ENCODE peak calls at places on chromosomes 16 and 17, in nine cellular contexts. I is adrenal gland, Y is A549, A is progenitor cell of endocrine pancreas, J is B cell, L is heart left ventricle, R is brain microvascular endothelial cell, T is AG04450, W is ovary. S is an unnamed sample.

GRCh38 chr17:42276609-42277341 is 584 bp upstream of the STAT5B start:
- DNase-seq in T (peak), Y (peak), J (no peak), I (peak), A (peak), R (peak), L (peak), W (peak), S (no peak)

GRCh38 chr16:55042556-55043432 is 112.1 kb downstream of the IRX5 start:
- DNase-seq in A (no peak), T (no peak), W (no peak), J (no peak), R (no peak), I (no peak), L (no peak), Y (no peak), S (no peak)

GRCh38 chr17:29379084-29379811 is 10.9 kb upstream of the TAOK1 start:
- DNase-seq in I (no peak), J (no peak), Y (no peak), T (no peak), L (no peak), W (no peak), A (no peak), R (no peak), S (no peak)

GRCh38 chr17:5877948-5878347 is 192.2 kb upstream of the WSCD1 start:
- DNase-seq in Y (no peak), T (no peak), R (no peak), L (peak), J (no peak), W (no peak), A (no peak), I (peak), S (no peak)

GRCh38 chr17:66441012-66441703 is 138.7 kb downstream of the PRKCA start:
- DNase-seq in W (no peak), Y (no peak), L (no peak), R (no peak), I (no peak), A (no peak), J (peak), T (no peak), S (peak)

GRCh38 chr16:67157892-67158635 is 1.6 kb downstream of the TRADD start:
- DNase-seq in A (no peak), T (no peak), R (no peak), L (no peak), W (no peak), I (no peak), Y (no peak), J (no peak), S (peak)

GRCh38 chr17:42287305-42288077 is 807 bp upstream of the STAT5A start:
- DNase-seq in Y (no peak), L (peak), J (peak), I (peak), W (peak), R (no peak), A (no peak), T (no peak), S (no peak)

GRCh38 chr17:78719630-78720298 is 62.3 kb downstream of the CYTH1 start:
- DNase-seq in Y (no peak), A (no peak), L (no peak), W (no peak), J (no peak), T (no peak), I (no peak), R (no peak), S (no peak)

GRCh38 chr17:51121620-51122472 is 1.2 kb upstream of the SPAG9 start:
- DNase-seq in A (peak), W (peak), T (peak), R (peak), Y (peak), J (peak), I (peak), L (peak), S (peak)

GRCh38 chr16:49855280-49855821 is 561 bp downstream of the ZNF423 start:
- DNase-seq in W (peak), J (peak), L (peak), A (peak), I (peak), R (peak), T (peak), Y (peak), S (peak)

GRCh38 chr16:23670137-23670776 is 8.4 kb upstream of the PLK1 start:
- DNase-seq in T (peak), L (no peak), J (peak), A (no peak), Y (no peak), W (no peak), I (no peak), R (peak), S (no peak)

GRCh38 chr17:32265192-32265895 is at the start of gene RHBDL3:
- DNase-seq in L (peak), R (no peak), W (peak), J (peak), I (peak), T (no peak), Y (no peak), A (no peak), S (peak)

GRCh38 chr17:50634915-50635719 is 436 bp downstream of the ABCC3 start:
- DNase-seq in W (no peak), J (no peak), T (no peak), I (no peak), Y (no peak), L (no peak), R (no peak), A (no peak), S (no peak)

GRCh38 chr16:88633684-88634140 is 4.7 kb upstream of the IL17C start:
- DNase-seq in Y (peak), W (no peak), I (no peak), T (no peak), A (no peak), J (no peak), R (peak), L (no peak), S (peak)
- TF ChIP-seq CTCF in Y (no peak), W (no peak), I (no peak), T (peak), A (no peak), J (no peak), R (peak), L (no peak), S (peak)

DNA sequence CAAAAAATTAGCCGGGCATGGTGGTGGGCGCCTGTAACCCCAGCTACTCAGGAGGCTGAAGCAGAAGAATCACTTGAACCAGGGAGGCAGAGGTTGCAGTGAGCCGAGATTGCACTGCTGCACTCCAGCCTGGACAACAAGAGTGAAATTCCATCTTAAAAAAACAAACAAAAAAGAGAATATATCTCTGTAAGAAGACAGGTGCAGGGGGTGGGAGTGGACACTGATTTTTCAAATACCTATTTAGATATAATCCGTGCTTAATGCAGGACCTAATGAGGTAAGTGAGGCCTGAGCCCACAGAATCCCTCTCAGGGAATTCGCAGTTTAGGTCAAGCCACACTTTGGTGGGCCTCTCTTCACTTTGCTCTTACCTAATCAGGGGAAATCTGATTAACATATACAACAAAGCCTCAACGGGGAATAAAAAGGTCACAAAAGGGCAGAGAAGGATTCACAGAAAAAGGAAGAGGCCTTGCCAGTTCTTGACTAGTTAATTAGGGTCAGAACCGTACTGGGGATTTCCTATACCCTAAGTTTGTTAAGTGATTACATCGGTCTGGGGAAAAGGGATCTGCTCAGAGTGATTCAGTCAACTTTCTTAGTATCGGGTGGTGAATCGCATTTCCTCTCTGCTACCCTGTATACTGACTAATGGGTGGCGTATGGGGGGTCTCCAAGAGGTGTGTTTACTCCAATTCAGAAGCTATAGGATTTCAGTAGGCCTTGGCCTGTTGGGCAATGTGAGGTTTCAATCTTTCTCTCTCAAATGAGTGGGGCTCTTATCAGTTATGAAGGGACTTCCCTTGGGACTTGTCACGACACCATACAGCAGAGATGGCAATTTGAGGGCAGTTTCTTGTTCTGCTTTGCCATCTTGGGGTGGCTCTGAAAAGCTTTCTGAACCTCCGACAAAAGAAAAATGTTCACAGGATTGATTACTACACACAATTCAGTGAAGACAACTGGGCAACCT is 1.9 kb upstream of the NFAT5 start:
- DNase-seq in W (no peak), R (peak), T (no peak), Y (peak), A (no peak), L (no peak), J (peak), I (no peak), S (peak)
- TF ChIP-seq CTCF in W (no peak), R (no peak), T (no peak), Y (no peak), A (no peak), L (no peak), J (no peak), I (no peak), S (no peak)

DNA sequence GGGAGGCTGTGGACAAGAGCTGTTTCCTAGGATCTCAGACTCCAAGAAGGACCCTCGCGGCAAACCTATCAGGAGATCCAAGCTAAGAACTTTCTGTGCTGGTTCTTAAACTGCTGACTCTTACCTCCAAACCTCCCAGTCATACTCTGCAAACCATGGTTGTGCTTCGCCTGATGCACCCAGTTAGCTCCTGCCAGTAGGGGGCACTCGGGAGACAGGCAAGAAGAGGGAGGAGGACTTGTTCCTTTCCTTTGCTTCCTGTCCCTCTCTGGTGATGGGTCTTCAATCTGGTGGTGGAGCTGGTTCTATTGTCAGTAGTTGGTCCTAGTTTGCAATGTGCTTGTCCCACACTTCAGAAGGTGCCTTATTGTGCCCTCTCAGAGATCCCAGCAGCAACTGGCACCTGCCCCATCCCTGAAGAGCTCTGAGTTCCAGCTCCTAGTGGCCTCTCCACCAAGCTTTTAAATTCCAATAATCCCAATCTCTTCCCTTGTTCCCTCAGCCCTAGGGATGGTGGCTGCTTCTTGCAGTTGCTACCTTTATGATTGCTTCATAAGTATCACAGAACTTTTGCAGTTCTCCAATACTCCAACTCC is 113.5 kb upstream of the RPL38 start:
- DNase-seq in T (no peak), Y (peak), W (no peak), J (peak), I (peak), A (peak), L (no peak), R (peak), S (peak)
- TF ChIP-seq CTCF in T (peak), Y (peak), W (no peak), J (peak), I (peak), A (peak), L (no peak), R (peak), S (peak)

DNA sequence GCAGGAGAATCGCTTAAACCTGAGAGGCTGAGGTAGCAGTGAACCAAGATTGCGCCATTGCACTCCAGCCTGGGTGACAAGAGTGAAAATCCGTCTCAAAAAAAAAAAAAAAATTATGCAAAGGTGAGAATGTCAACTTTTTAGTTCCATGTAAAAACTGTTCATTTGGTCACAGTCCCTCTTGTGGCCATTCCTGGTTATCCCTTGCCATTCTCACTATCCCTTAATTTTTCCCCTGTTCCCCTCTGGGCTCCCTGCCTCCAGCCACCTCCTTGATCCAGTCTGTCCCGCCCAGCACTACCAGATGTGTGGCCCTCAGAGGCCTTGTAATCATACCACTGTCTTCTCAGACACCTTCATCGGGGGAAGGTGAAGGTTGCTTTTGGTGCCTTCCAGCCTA is 23.4 kb downstream of the DCAF7 start:
- DNase-seq in T (no peak), R (no peak), Y (peak), W (no peak), A (no peak), L (no peak), J (no peak), I (no peak), S (no peak)
- TF ChIP-seq CTCF in T (peak), R (peak), Y (peak), W (no peak), A (peak), L (no peak), J (no peak), I (peak), S (peak)

GRCh38 chr17:76363107-76363801 is 9.5 kb upstream of the PRPSAP1 start:
- DNase-seq in J (no peak), R (no peak), I (no peak), A (no peak), L (no peak), W (no peak), Y (no peak), T (no peak), S (no peak)

GRCh38 chr17:76367647-76368046 is 13.9 kb upstream of the PRPSAP1 start:
- DNase-seq in T (no peak), W (no peak), L (no peak), J (no peak), A (no peak), Y (no peak), R (no peak), I (no peak), S (no peak)

GRCh38 chr17:76366247-76366646 is 12.5 kb upstream of the PRPSAP1 start:
- DNase-seq in R (no peak), T (no peak), A (no peak), W (no peak), Y (no peak), L (no peak), I (no peak), J (no peak), S (no peak)

GRCh38 chr17:76368545-76368944 is 14.8 kb upstream of the PRPSAP1 start:
- DNase-seq in A (no peak), W (no peak), T (no peak), R (peak), J (no peak), Y (no peak), L (no peak), I (no peak), S (no peak)

DNA sequence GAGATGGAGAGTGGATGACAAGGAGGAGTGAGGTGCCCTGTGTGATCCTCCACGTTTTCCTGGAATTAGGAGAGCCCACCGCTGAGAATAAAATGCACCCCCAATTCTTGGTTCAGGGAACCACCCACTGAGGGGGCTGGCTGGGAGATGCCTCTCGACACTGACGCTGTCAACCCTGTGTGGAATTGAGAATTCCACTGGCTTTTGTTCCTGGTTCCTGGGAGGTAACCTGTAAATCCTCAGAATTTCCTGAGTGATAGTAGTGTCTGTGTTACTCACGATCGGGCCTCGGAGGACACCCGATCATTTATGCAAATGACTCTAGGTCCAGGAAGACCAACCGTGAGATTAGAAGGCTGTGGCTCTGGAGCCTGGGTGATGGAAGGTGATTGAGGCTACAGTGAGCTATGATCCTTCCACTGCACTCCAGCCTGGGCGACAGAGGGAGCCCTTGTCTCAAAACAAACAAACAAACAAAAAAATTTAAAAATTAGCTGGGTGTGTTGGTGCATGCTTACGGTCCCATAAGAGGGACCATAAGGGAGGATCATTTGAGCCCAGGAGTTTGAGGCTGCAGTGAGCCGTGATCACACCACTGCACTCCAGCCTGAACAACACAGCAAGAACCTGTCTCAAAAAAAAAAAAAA is 11.7 kb upstream of the PRPSAP1 start:
- DNase-seq in L (no peak), T (no peak), A (no peak), R (no peak), Y (no peak), W (no peak), I (no peak), J (no peak), S (no peak)
- TF ChIP-seq CTCF in L (peak), T (no peak), A (peak), R (peak), Y (peak), W (no peak), I (peak), J (no peak), S (peak)

S was measured in MM.1S.